ENCODE peak calls at places on chromosomes 11 and 22, in five cellular contexts. X is PC-3, F is OCI-LY7, W is HCT116, T is PC-9. B is an unnamed sample.

GRCh38 chr22:45612451-45612901 is 59.2 kb upstream of the ATXN10 start:
- DNase-seq in X (peak; percentile 75), F (no peak), W (no peak), T (no peak), B (no peak)

GRCh38 chr11:96306933-96307747 is 35.9 kb downstream of the MAML2 start:
- DNase-seq in X (peak; percentile 100), F (no peak), W (peak; percentile 95), T (peak; percentile 84), B (peak; percentile 62)

GRCh38 chr22:38097058-38097457 is 13.1 kb upstream of the SLC16A8 start:
- DNase-seq in X (no peak), F (no peak), W (no peak), T (no peak), B (peak; percentile 70)

GRCh38 chr22:26606611-26607010 is 11.2 kb downstream of the CRYBB1 start:
- DNase-seq in X (peak; percentile 9), F (no peak), W (no peak), T (no peak), B (no peak)

GRCh38 chr22:27748355-27749168 is 53.0 kb downstream of the MN1 start:
- DNase-seq in X (no peak), F (no peak), W (no peak), T (no peak), B (peak; percentile 74)

GRCh38 chr22:17922925-17923898 is 101.1 kb downstream of the MICAL3 start:
- DNase-seq in X (peak; percentile 58), F (no peak), W (no peak), T (peak; percentile 24), B (no peak)

GRCh38 chr11:134739136-134739535 is 327.1 kb upstream of the B3GAT1 start:
- DNase-seq in X (no peak), F (no peak), W (no peak), T (no peak), B (no peak)

GRCh38 chr11:86693501-86693900 is 21.1 kb upstream of the ME3 start:
- DNase-seq in X (no peak), F (no peak), W (no peak), T (no peak), B (no peak)

GRCh38 chr11:2445948-2446551 is 1.2 kb downstream of the KCNQ1 start:
- DNase-seq in X (no peak), F (no peak), W (no peak), T (no peak), B (peak; percentile 13)

GRCh38 chr11:60905551-60906113 is 753 bp downstream of the PRPF19 start:
- DNase-seq in X (peak; percentile 86), F (peak; percentile 29), W (no peak), T (no peak), B (peak; percentile 11)

GRCh38 chr11:122440783-122441701 is 214.5 kb upstream of the UBASH3B start:
- DNase-seq in X (no peak), F (no peak), W (no peak), T (no peak), B (peak; percentile 89)

GRCh38 chr11:125407046-125407445 is 89.0 kb downstream of the FEZ1 start:
- DNase-seq in X (peak; percentile 37), F (no peak), W (no peak), T (no peak), B (no peak)

GRCh38 chr22:29072979-29073617 is at the start of gene KREMEN1:
- DNase-seq in X (no peak), F (no peak), W (no peak), T (no peak), B (no peak)

GRCh38 chr22:29072193-29072978 is 449 bp upstream of the KREMEN1 start:
- DNase-seq in X (peak; percentile 89), F (peak; percentile 72), W (peak; percentile 89), T (peak; percentile 95), B (peak; percentile 98)

GRCh38 chr22:29074276-29074625 is 1.4 kb downstream of the KREMEN1 start:
- DNase-seq in X (no peak), F (no peak), W (no peak), T (no peak), B (peak; percentile 38)

GRCh38 chr22:29071261-29072045 is 1.4 kb upstream of the KREMEN1 start:
- DNase-seq in X (peak; percentile 20), F (no peak), W (no peak), T (peak; percentile 6), B (peak; percentile 91)

DNA sequence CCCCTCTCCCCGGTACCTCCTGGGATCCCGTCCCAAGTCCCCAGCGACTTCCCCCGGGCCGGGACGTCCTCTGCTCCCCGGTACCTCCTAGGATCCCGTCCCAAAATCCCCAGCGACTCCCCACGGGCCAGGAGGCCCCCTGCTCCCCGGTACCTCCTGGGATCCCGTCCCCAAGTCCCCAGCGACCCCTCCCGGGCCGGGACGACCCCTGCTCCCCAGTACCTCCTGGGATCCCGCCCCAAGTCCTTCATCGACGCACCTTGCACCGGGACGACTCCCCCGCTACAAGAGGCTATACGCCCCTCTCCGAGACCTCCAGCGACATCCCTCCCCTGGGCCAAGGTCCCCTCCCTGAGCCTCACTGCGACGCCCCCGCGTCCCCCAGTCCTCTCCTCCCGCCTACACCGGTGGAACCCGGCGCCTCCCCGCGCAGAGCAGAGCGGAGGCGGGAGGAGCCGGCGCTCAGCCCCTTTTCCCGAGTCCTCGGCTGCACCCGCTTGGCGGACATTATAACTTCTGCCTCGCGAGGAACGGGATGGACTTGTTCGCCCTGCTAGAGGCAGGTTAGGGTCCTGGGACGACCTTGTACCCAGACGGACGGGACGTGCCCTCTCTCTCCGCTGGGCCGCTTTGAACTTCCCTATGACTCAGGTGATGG is 912 bp downstream of the KREMEN1 start:
- DNase-seq in X (no peak), F (no peak), W (no peak), T (no peak), B (peak; percentile 83)
- H3K9me2 ChIP-seq in X (no peaks in the 10 kb centered on the region), F (no peaks in the 10 kb centered on the region), W (no peaks in the 10 kb centered on the region), T (no peaks in the 10 kb centered on the region), B (no peaks in the 10 kb centered on the region)

GRCh38 chr11:9861860-9862725 is 198.2 kb downstream of the SWAP70 start:
- DNase-seq in X (peak; percentile 83), F (peak; percentile 80), W (peak; percentile 31), T (peak; percentile 41), B (peak; percentile 85)

GRCh38 chr11:9858218-9858617 is 194.3 kb downstream of the SWAP70 start:
- DNase-seq in X (no peak), F (no peak), W (no peak), T (no peak), B (no peak)

GRCh38 chr11:9858822-9859221 is 194.9 kb downstream of the SWAP70 start:
- DNase-seq in X (peak; percentile 13), F (peak; percentile 53), W (no peak), T (no peak), B (peak; percentile 60)

GRCh38 chr11:9862981-9863380 is 199.1 kb downstream of the SWAP70 start:
- DNase-seq in X (no peak), F (no peak), W (no peak), T (no peak), B (peak; percentile 53)

GRCh38 chr11:9859491-9860305 is 195.8 kb downstream of the SWAP70 start:
- DNase-seq in X (no peak), F (no peak), W (no peak), T (no peak), B (no peak)
- H3K9me2 ChIP-seq in X (no peaks in the 10 kb centered on the region), F (no peaks in the 10 kb centered on the region), W (no peaks in the 10 kb centered on the region), T (no peaks in the 10 kb centered on the region), B (no peaks in the 10 kb centered on the region)

DNA sequence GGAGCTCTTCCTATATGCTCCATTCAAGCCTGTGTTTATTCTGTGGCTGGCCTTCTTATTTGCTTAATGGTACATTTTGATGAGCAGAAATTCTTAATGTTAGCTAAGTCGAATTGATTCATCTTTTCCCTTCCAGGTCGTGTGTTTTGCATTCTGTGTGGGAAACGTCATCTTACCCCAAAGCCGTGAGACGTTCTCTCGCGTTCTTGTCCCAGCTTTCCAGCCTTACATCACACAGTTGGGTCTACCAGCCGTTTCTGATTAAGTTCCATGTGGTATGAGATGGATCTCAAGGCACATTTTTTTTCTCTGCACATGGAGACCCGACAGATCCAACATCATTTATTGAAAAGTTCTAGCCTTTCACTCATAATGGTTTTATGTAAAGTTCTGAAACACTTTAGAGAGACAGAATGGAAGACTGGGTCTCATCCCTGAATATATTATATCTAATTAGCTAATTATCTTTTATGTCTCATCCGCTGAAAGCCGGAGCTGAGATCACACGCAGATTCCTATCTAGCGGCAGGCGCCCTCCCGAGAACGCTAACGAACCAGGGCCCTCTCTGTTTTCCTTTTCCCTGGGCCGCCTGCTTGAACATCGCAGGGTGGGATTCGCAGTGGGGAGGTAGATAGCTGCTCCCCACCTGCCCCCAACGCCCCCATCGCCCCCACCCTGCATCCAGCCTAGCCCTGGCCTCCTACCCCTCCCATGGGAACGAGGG is 1162.2 kb downstream of the BRD1 start:
- DNase-seq in X (no peak), F (no peak), W (no peak), T (no peak), B (no peak)
- H3K9me2 ChIP-seq in X (no peaks in the 10 kb centered on the region), F (no peaks in the 10 kb centered on the region), W (no peaks in the 10 kb centered on the region), T (no peaks in the 10 kb centered on the region), B (no peaks in the 10 kb centered on the region)

GRCh38 chr22:32574957-32575893 is 100.6 kb downstream of the FBXO7 start:
- DNase-seq in X (no peak), F (no peak), W (no peak), T (no peak), B (peak; percentile 12)

GRCh38 chr22:32574397-32574796 is 99.8 kb downstream of the FBXO7 start:
- DNase-seq in X (no peak), F (no peak), W (no peak), T (no peak), B (no peak)

GRCh38 chr22:32572741-32573140 is 98.1 kb downstream of the FBXO7 start:
- DNase-seq in X (no peak), F (no peak), W (no peak), T (no peak), B (no peak)

GRCh38 chr22:32571764-32572163 is 97.2 kb downstream of the FBXO7 start:
- DNase-seq in X (no peak), F (no peak), W (no peak), T (no peak), B (no peak)

DNA sequence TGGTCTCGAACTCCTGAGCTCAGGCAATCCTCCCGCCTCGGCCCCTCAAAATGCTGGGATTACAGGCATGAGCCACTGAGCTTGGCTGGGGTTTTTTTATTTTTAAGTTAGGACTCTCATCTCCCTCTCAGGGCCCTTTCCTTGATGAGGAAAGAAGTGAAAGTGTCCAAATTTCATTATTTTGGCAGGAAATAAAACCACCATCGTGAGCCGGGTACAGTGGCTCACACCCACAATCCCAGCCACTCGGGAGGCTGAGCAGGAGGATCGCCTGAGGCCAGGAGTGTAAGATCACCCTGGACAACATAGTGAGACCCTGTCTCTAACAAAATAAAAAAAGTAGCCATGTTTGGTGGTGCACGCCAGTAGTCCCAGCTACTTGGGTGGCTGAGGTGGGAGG is 99.4 kb downstream of the FBXO7 start:
- DNase-seq in X (no peak), F (no peak), W (no peak), T (no peak), B (no peak)
- H3K9me2 ChIP-seq in X (no peaks in the 10 kb centered on the region), F (no peaks in the 10 kb centered on the region), W (no peaks in the 10 kb centered on the region), T (no peaks in the 10 kb centered on the region), B (no peaks in the 10 kb centered on the region)

GRCh38 chr11:23391031-23391430 is 530.8 kb upstream of the CCDC179 start:
- DNase-seq in X (no peak), F (no peak), W (no peak), T (no peak), B (no peak)
- H3K9me2 ChIP-seq in X (no peaks in the 10 kb centered on the region), F (no peaks in the 10 kb centered on the region), W (no peaks in the 10 kb centered on the region), T (no peaks in the 10 kb centered on the region), B (no peaks in the 10 kb centered on the region)